ENCODE peak calls at places on chromosomes 4 and X, in six cellular contexts. S is astrocyte, T is breast epithelium, R is OCI-LY7, C is ascending aorta, N is body of pancreas. O is an unnamed sample. For H3K4me1, the result is how much of the 10 kb centered on the place peaks cover.

GRCh38 chr4:109418588-109418987 is 15.0 kb upstream of the SEC24B start:
- DNase-seq in N (no peak), S (no peak), T (no peak), R (no peak), C (no peak), O (no peak)

GRCh38 chr4:26719954-26720552 is 136.2 kb downstream of the TBC1D19 start:
- DNase-seq in R (peak), S (no peak), C (no peak), N (no peak), T (no peak), O (peak)

GRCh38 chrX:120334603-120335002 is 23.3 kb upstream of the TMEM255A start:
- DNase-seq in T (no peak), S (no peak), N (no peak), R (no peak), C (no peak), O (no peak)

GRCh38 chr4:153014460-153014859 is 78.3 kb downstream of the FHDC1 start:
- DNase-seq in N (no peak), T (no peak), R (no peak), C (no peak), S (no peak), O (no peak)

GRCh38 chr4:27429260-27429970 is 568.8 kb downstream of the STIM2 start:
- DNase-seq in S (peak), C (no peak), T (no peak), R (no peak), N (no peak), O (no peak)

GRCh38 chr4:89305712-89306437 is 1.7 kb downstream of the GPRIN3 start:
- DNase-seq in T (no peak), R (no peak), C (no peak), N (no peak), S (peak), O (no peak)

GRCh38 chr4:143599827-143600226 is 86.3 kb downstream of the SMARCA5 start:
- DNase-seq in T (no peak), N (no peak), C (no peak), R (no peak), S (no peak), O (no peak)

GRCh38 chrX:82677281-82677680 is 830.8 kb upstream of the POU3F4 start:
- DNase-seq in T (no peak), C (no peak), N (no peak), S (peak), R (no peak), O (no peak)

GRCh38 chrX:116318672-116319071 is 117.7 kb upstream of the SLC6A14 start:
- DNase-seq in S (no peak), R (no peak), T (no peak), N (no peak), C (no peak), O (no peak)

GRCh38 chr4:153794001-153794400 is 5.1 kb upstream of the SFRP2 start:
- DNase-seq in N (no peak), T (no peak), S (no peak), C (no peak), R (no peak), O (no peak)

GRCh38 chrX:120769576-120770341 is 105.9 kb downstream of the CT47B1 start:
- DNase-seq in T (no peak), R (peak), N (no peak), C (no peak), S (peak), O (peak)

GRCh38 chrX:109943092-109943739 is 59.7 kb upstream of the TMEM164 start:
- DNase-seq in N (no peak), R (no peak), S (peak), C (no peak), T (no peak), O (no peak)

DNA sequence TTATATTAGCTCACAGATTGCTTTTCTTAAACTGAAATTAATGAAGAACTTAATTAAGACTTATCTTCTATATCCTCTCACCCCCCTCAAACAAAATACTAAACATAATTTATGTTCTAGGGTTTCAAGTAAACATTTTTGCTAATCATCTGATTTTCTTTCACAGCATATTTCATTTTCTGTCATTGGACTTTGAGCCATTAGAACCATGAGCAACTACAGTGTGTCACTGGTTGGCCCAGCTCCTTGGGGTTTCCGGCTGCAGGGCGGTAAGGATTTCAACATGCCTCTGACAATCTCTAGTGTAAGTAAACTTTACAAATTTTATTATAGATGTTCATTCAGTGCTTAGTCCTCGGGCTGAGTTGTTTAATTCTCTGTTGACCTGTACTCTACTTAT is 3.3 kb downstream of the PDLIM5 start:
- DNase-seq in T (peak), R (no peak), C (peak), S (peak), N (peak), O (peak)
- H3K4me1 ChIP-seq in T (under half), R (under half), C (under half), S (under half), N (under half), O (under half)

DNA sequence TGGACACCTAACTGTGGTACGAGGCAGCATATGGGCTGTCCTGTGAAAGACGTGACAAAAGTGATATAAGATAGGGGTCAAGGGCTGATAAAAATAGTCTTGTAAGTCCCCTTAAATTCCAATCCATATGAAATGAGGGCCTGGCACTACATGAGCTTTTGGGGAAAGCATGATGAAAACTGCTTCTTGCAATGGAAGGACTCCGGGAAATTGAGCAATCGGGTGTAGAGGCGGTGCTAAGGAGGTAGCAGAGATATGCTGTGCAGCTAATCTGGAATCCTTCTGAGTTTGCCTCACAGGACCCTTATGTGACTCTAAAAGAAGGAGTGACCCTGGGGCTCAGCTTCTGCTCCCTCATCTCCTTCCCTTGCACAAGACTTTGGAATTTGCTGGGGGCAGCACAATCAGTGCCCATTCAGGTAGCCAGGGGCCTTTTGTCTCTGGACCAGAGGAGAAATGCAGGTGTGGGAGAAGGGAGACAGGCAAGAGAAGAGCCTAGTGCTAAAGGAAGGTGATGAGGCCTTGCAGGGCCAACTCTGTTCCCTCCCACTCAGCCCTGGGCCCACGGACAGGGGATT is 12.8 kb downstream of the CLDN2 start:
- DNase-seq in R (no peak), T (no peak), C (no peak), S (peak), N (no peak), O (no peak)
- H3K4me3 ChIP-seq in R (no peak), T (no peak), C (no peak), S (no peak), N (no peak), O (no peak)

GRCh38 chr4:147831452-147832192 is 99.7 kb downstream of the ARHGAP10 start:
- DNase-seq in R (no peak), N (no peak), T (peak), C (peak), S (peak), O (peak)
- H3K4me1 ChIP-seq in R (under half), N (under half), T (under half), C (under half), S (under half), O (under half)

GRCh38 chrX:154487518-154488290 is 1.3 kb upstream of the UBL4A start:
- DNase-seq in N (no peak), T (no peak), S (no peak), C (no peak), R (no peak), O (no peak)

GRCh38 chrX:154488336-154489075 is 1.9 kb downstream of the SLC10A3 start:
- DNase-seq in C (no peak), N (no peak), R (no peak), T (no peak), S (no peak), O (no peak)

GRCh38 chrX:154490021-154490413 is 412 bp downstream of the SLC10A3 start:
- DNase-seq in T (no peak), C (no peak), N (peak), S (peak), R (peak), O (no peak)

GRCh38 chrX:154490414-154491083 is at the start of gene SLC10A3:
- DNase-seq in C (peak), N (peak), T (peak), R (peak), S (peak), O (peak)

GRCh38 chrX:154489182-154489581 is 1.2 kb downstream of the SLC10A3 start:
- DNase-seq in S (no peak), T (no peak), C (no peak), N (no peak), R (no peak), O (no peak)
- H3K4me3 ChIP-seq in S (peak), T (peak), C (no peak), N (no peak), R (peak), O (no peak)

GRCh38 chr4:6913350-6913749 is 3.7 kb downstream of the TBC1D14 start:
- DNase-seq in C (no peak), S (no peak), T (no peak), N (no peak), R (no peak), O (no peak)
- H3K4me1 ChIP-seq in C (under half), S (under half), T (under half), N (under half), R (under half), O (under half)

GRCh38 chrX:53318766-53319353 is 37.5 kb upstream of the IQSEC2 start:
- DNase-seq in N (no peak), T (no peak), S (no peak), R (no peak), C (no peak), O (no peak)

GRCh38 chrX:53316121-53316859 is 34.9 kb upstream of the IQSEC2 start:
- DNase-seq in C (no peak), T (no peak), S (no peak), R (no peak), N (no peak), O (peak)

GRCh38 chrX:53316860-53317237 is 35.5 kb upstream of the IQSEC2 start:
- DNase-seq in C (no peak), T (no peak), R (no peak), S (no peak), N (no peak), O (peak)

GRCh38 chrX:53319614-53320542 is 38.5 kb upstream of the IQSEC2 start:
- DNase-seq in N (no peak), S (no peak), R (no peak), C (peak), T (no peak), O (no peak)

GRCh38 chrX:53317365-53318069 is 36.1 kb upstream of the IQSEC2 start:
- DNase-seq in T (peak), N (peak), R (peak), C (peak), S (peak), O (peak)
- H3K4me3 ChIP-seq in T (no peak), N (no peak), R (no peak), C (no peak), S (no peak), O (no peak)

GRCh38 chr4:75213480-75213879 is 280.6 kb downstream of the PARM1 start:
- DNase-seq in T (no peak), R (no peak), N (no peak), C (no peak), S (no peak), O (no peak)

GRCh38 chr4:75211422-75211821 is 278.5 kb downstream of the PARM1 start:
- DNase-seq in S (no peak), R (no peak), T (no peak), C (no peak), N (no peak), O (no peak)

GRCh38 chr4:75207902-75208301 is 275.0 kb downstream of the PARM1 start:
- DNase-seq in C (no peak), T (no peak), N (no peak), R (no peak), S (no peak), O (no peak)
- H3K4me1 ChIP-seq in C (under half), T (under half), N (under half), R (under half), S (under half), O (under half)

GRCh38 chr4:173171098-173171497 is 2.5 kb downstream of the GALNT7 start:
- DNase-seq in S (no peak), T (no peak), N (no peak), R (peak), C (no peak), O (peak)
- H3K4me3 ChIP-seq in S (no peak), T (no peak), N (no peak), R (peak), C (no peak), O (peak)

O was measured in A673.